ENCODE peak calls at places on chromosomes 16 and 17, in eight cellular contexts. G, R, S, K, Y, Q, M and U are unnamed samples.

GRCh38 chr17:8142158-8142886 is 9.9 kb downstream of the PER1 start:
- DNase-seq in G (no peak), R (no peak), S (no peak), K (peak), Y (no peak), Q (no peak), M (no peak), U (no peak)

GRCh38 chr17:31371511-31372097 is 19.9 kb upstream of the RAB11FIP4 start:
- DNase-seq in G (no peak), R (peak), S (no peak), K (no peak), Y (no peak), Q (no peak), M (no peak), U (peak)

GRCh38 chr17:82434216-82434565 is 15.8 kb upstream of the OGFOD3 start:
- DNase-seq in G (no peak), R (no peak), S (no peak), K (no peak), Y (no peak), Q (no peak), M (no peak), U (peak)

GRCh38 chr17:28705728-28706334 is 5.9 kb downstream of the PROCA1 start:
- DNase-seq in G (no peak), R (no peak), S (no peak), K (no peak), Y (no peak), Q (no peak), M (no peak), U (no peak)

GRCh38 chr17:35127751-35128514 is 6.5 kb downstream of the FNDC8 start:
- DNase-seq in G (no peak), R (no peak), S (no peak), K (no peak), Y (no peak), Q (no peak), M (no peak), U (no peak)

GRCh38 chr16:89651584-89651983 is 5.9 kb downstream of the CHMP1A start:
- DNase-seq in G (no peak), R (no peak), S (no peak), K (no peak), Y (no peak), Q (no peak), M (no peak), U (no peak)

GRCh38 chr17:60443713-60444112 is 21.4 kb downstream of the CHCT1 start:
- DNase-seq in G (no peak), R (no peak), S (no peak), K (no peak), Y (no peak), Q (no peak), M (no peak), U (no peak)

GRCh38 chr16:2471016-2471652 is at the start of gene NTN3:
- DNase-seq in G (no peak), R (peak), S (no peak), K (no peak), Y (no peak), Q (no peak), M (peak), U (no peak)